ENCODE peak calls at places on chromosomes 7 and 10, in seven cellular contexts. B is cardiac muscle cell; U is CD8-positive, alpha-beta T cell; I is HFF-Myc; D is stomach; L is mucosa of descending colon; G is heart left ventricle. Y is an unnamed sample.

GRCh38 chr7:139515266-139515665 is 8.2 kb upstream of the CLEC2L start:
- DNase-seq in B (no peak), U (no peak), I (no peak), D (no peak), L (no peak), G (no peak), Y (no peak)

GRCh38 chr7:94432799-94433198 is 38.1 kb downstream of the COL1A2 start:
- DNase-seq in B (no peak), U (no peak), I (no peak), D (no peak), L (no peak), G (no peak), Y (no peak)

GRCh38 chr7:143299840-143300239 is 11.7 kb downstream of the CASP2 start:
- DNase-seq in B (peak), U (peak), I (no peak), D (peak), L (peak), G (no peak), Y (no peak)

GRCh38 chr10:8187171-8187666 is 132.7 kb downstream of the GATA3 start:
- DNase-seq in B (no peak), U (no peak), I (no peak), D (no peak), L (no peak), G (no peak), Y (no peak)

GRCh38 chr10:37774351-37774750 is 83.1 kb downstream of the ZNF248 start:
- DNase-seq in B (no peak), U (no peak), I (no peak), D (no peak), L (peak), G (no peak), Y (no peak)

GRCh38 chr10:68594405-68594804 is 34.3 kb downstream of the TET1 start:
- DNase-seq in B (no peak), U (no peak), I (no peak), D (no peak), L (no peak), G (peak), Y (no peak)

GRCh38 chr7:133572853-133573252 is 320.0 kb downstream of the EXOC4 start:
- DNase-seq in B (no peak), U (no peak), I (no peak), D (no peak), L (no peak), G (no peak), Y (no peak)

GRCh38 chr7:21077602-21078001 is 290.9 kb upstream of the SP8 start:
- DNase-seq in B (no peak), U (no peak), I (no peak), D (no peak), L (no peak), G (no peak), Y (no peak)

GRCh38 chr10:4506087-4506486 is 319.9 kb upstream of the AKR1E2 start:
- DNase-seq in B (no peak), U (no peak), I (no peak), D (no peak), L (no peak), G (no peak), Y (no peak)

GRCh38 chr7:87345166-87345927 is at the start of gene CROT:
- DNase-seq in B (peak), U (peak), I (peak), D (peak), L (peak), G (peak), Y (peak)
- TF ChIP-seq CTCF in B (no peak), U (no peak), I (no peak), D (no peak), L (no peak), G (no peak), Y (no peak)

DNA sequence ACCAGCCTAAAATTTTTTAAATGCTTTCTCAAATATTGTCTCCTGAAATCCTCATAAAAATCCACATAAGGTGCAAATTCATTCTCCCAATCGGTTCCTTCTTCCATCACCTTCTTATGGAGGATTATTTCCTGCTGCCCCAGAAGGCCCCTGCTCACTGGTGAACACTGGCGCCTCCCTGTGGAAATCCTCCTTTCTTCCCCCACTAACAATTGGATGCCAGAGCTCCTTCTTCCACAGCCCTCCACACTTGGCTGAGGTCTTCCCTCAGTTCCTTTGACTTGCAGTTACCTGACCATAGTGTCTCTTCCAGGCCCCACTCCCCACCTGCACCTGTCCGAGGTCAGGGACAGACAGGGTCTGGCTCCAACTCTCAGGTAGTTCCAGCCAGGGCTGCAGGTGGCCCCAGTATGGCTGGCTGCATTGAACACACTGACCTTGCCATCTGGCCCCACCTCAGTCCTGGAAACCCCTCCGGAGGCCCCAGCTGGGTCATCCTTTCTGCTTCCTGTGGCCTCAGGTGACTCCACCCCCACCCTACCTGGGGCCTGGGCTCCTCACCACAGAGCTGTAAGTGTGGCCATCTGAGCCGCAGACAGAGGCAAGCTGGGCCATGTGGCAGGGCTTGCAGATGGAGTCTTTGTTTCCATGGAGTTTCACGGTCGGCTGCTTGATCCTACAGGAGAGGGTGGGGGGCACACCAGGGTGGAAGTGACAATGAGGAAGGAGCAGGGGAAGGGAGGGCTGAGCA is 18.4 kb downstream of the SPOCK2 start:
- DNase-seq in B (no peak), U (no peak), I (no peak), D (no peak), L (no peak), G (no peak), Y (no peak)
- TF ChIP-seq CTCF in B (peak), U (peak), I (peak), D (no peak), L (no peak), G (no peak), Y (no peak)

DNA sequence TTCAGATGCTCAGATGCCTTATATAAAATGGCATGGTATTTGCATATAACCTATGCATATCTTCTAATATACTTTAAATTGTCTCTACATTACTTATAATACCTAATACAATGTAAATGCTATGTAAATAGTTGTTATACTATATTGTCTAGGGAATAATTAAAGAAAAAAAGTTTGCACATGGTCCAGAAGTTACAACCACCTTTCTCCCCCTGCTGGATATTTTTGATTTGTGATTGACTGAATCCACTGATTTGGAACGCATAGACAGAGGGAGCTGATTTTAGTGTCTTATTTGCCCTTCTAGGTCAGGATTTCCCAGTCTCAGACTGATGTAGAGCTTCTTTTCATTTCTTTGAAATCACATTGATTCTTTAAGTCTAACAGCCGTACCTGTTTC is 31.8 kb downstream of the MDFIC start:
- DNase-seq in B (no peak), U (no peak), I (no peak), D (no peak), L (no peak), G (no peak), Y (no peak)
- TF ChIP-seq CTCF in B (no peak), U (no peak), I (no peak), D (no peak), L (no peak), G (no peak), Y (no peak)

GRCh38 chr7:98646465-98646864 is 29.4 kb downstream of the NPTX2 start:
- DNase-seq in B (no peak), U (no peak), I (no peak), D (no peak), L (no peak), G (no peak), Y (no peak)

GRCh38 chr7:98638853-98639252 is 21.8 kb downstream of the NPTX2 start:
- DNase-seq in B (no peak), U (no peak), I (no peak), D (no peak), L (no peak), G (no peak), Y (no peak)

GRCh38 chr7:98640375-98640774 is 23.3 kb downstream of the NPTX2 start:
- DNase-seq in B (no peak), U (no peak), I (no peak), D (no peak), L (no peak), G (no peak), Y (no peak)

GRCh38 chr7:98643232-98643985 is 26.3 kb downstream of the NPTX2 start:
- DNase-seq in B (no peak), U (no peak), I (no peak), D (no peak), L (no peak), G (no peak), Y (no peak)

GRCh38 chr7:98641646-98642489 is 24.8 kb downstream of the NPTX2 start:
- DNase-seq in B (no peak), U (no peak), I (no peak), D (no peak), L (peak), G (no peak), Y (peak)
- TF ChIP-seq CTCF in B (no peak), U (no peak), I (no peak), D (no peak), L (no peak), G (no peak), Y (no peak)